ENCODE peak calls at places on chromosome 18, in four cellular contexts. A, J, Q and S are unnamed samples.

GRCh38 chr18:44796505-44797198 is 116.0 kb downstream of the SETBP1 start:
- DNase-seq in Q (no peak), J (no peak), A (no peak), S (no peak)

GRCh38 chr18:49100226-49100968 is 149.6 kb upstream of the SMAD7 start:
- DNase-seq in A (no peak), J (no peak), Q (no peak), S (no peak)

GRCh38 chr18:42338683-42339082 is 383.6 kb downstream of the PIK3C3 start:
- DNase-seq in J (no peak), A (no peak), Q (no peak), S (no peak)

GRCh38 chr18:58144671-58145285 is 100.8 kb downstream of the NEDD4L start:
- DNase-seq in J (no peak), A (no peak), Q (no peak), S (no peak)

GRCh38 chr18:44938396-44939036 is 257.8 kb downstream of the SETBP1 start:
- DNase-seq in J (no peak), Q (no peak), A (no peak), S (no peak)

GRCh38 chr18:79855147-79855910 is 57.6 kb downstream of the KCNG2 start:
- DNase-seq in J (no peak), Q (no peak), A (no peak), S (no peak)

GRCh38 chr18:46421973-46422551 is 235.0 kb downstream of the LOXHD1 start:
- DNase-seq in A (no peak), Q (no peak), J (no peak), S (no peak)

GRCh38 chr18:55494899-55495298 is 93.1 kb downstream of the TCF4 start:
- DNase-seq in J (no peak), Q (no peak), A (no peak), S (no peak)

GRCh38 chr18:79798999-79799370 is 1.2 kb downstream of the KCNG2 start:
- DNase-seq in Q (no peak), J (no peak), A (no peak), S (no peak)

GRCh38 chr18:12742453-12742852 is 39.6 kb downstream of the PSMG2 start:
- DNase-seq in J (no peak), A (no peak), Q (no peak), S (no peak)

GRCh38 chr18:78882585-78882984 is 97.0 kb upstream of the SALL3 start:
- DNase-seq in Q (no peak), A (no peak), J (no peak), S (no peak)

GRCh38 chr18:37524546-37525301 is 40.9 kb downstream of the CELF4 start:
- DNase-seq in Q (no peak), A (no peak), J (no peak), S (peak; percentile 33)

GRCh38 chr18:34880403-34880802 is 160.8 kb upstream of the MAPRE2 start:
- DNase-seq in J (no peak), A (no peak), Q (no peak), S (no peak)